ENCODE peak calls at places on chromosomes 7 and 10, in seven cellular contexts. K is iPS DF 6.9, V is K562, L is vagina, U is tibial nerve, A is aorta, T is astrocyte. B is an unnamed sample. For H3K4me1, the result is how much of the 10 kb centered on the place peaks cover.

GRCh38 chr10:24718031-24718855 is 5.4 kb downstream of the ARHGAP21 start:
- DNase-seq in T (peak), U (no peak), K (no peak), V (no peak), A (no peak), L (no peak), B (no peak)

GRCh38 chr7:144908324-144908723 is 72.5 kb upstream of the TPK1 start:
- DNase-seq in V (no peak), U (no peak), A (no peak), K (no peak), T (no peak), L (no peak), B (no peak)

GRCh38 chr7:35418716-35419425 is 165.0 kb upstream of the TBX20 start:
- DNase-seq in U (no peak), V (no peak), A (no peak), T (no peak), L (no peak), K (no peak), B (no peak)

GRCh38 chr10:44261296-44261695 is 123.6 kb downstream of the CXCL12 start:
- DNase-seq in U (no peak), A (no peak), L (peak), T (no peak), K (no peak), V (no peak), B (no peak)

GRCh38 chr7:80883188-80884025 is 35.4 kb downstream of the SEMA3C start:
- DNase-seq in K (no peak), L (no peak), T (peak), U (no peak), V (no peak), A (no peak), B (no peak)

GRCh38 chr7:157691521-157692155 is 354.8 kb downstream of the DNAJB6 start:
- DNase-seq in T (no peak), L (no peak), A (no peak), K (no peak), V (no peak), U (peak), B (no peak)

GRCh38 chr7:130292682-130293257 is at the start of gene CPA4:
- DNase-seq in K (no peak), A (peak), L (no peak), V (no peak), U (no peak), T (peak), B (no peak)

GRCh38 chr10:25815236-25815635 is 118.8 kb upstream of the MYO3A start:
- DNase-seq in K (no peak), V (no peak), L (no peak), U (no peak), A (no peak), T (peak), B (no peak)

GRCh38 chr10:11886851-11887250 is 63.7 kb downstream of the PROSER2 start:
- DNase-seq in T (no peak), V (no peak), L (no peak), U (no peak), K (no peak), A (peak), B (no peak)

GRCh38 chr10:1115262-1115955 is 59.2 kb downstream of the WDR37 start:
- DNase-seq in K (no peak), L (no peak), V (no peak), A (no peak), U (no peak), T (no peak), B (no peak)

GRCh38 chr10:118594392-118595063 is 920 bp downstream of the PRLHR start:
- DNase-seq in A (peak), U (no peak), K (peak), T (peak), V (peak), L (no peak), B (no peak)

GRCh38 chr7:1725199-1725701 is 55.2 kb downstream of the ELFN1 start:
- DNase-seq in T (peak), A (no peak), K (no peak), L (no peak), U (no peak), V (no peak), B (no peak)

GRCh38 chr10:23314835-23315239 is 29.8 kb downstream of the C10orf67 start:
- DNase-seq in U (peak), K (peak), T (peak), L (no peak), V (peak), A (no peak), B (peak)

GRCh38 chr7:92833024-92833765 is 3.2 kb downstream of the CDK6 start:
- DNase-seq in A (peak), U (peak), L (no peak), T (peak), V (peak), K (peak), B (peak)

GRCh38 chr7:45662540-45663166 is 88.5 kb downstream of the ADCY1 start:
- DNase-seq in T (no peak), A (no peak), K (no peak), L (peak), U (no peak), V (no peak), B (no peak)

DNA sequence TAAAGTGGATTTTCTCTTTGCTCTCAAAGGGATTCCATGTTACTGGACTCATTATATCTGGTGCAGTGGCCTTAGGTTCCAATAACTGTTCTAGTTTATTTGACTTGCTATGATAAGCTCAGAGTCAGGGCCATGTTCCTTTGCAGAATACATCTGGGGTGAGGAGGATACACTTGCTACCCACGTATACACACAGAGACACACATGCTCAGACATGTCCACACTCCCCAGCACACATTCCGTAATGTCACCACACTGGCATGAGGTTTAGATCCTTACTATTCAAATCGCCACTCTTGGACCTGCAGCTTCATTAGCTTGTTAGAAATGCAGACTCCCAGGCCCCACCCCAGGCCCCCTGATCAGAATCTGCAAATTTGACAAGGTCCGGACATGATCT is 195.3 kb downstream of the BMPER start:
- DNase-seq in V (no peak), L (no peak), A (no peak), U (no peak), T (no peak), K (no peak), B (no peak)
- H3K4me1 ChIP-seq in V (under half), L (under half), A (under half), U (under half), T (under half), K (under half), B (under half)

DNA sequence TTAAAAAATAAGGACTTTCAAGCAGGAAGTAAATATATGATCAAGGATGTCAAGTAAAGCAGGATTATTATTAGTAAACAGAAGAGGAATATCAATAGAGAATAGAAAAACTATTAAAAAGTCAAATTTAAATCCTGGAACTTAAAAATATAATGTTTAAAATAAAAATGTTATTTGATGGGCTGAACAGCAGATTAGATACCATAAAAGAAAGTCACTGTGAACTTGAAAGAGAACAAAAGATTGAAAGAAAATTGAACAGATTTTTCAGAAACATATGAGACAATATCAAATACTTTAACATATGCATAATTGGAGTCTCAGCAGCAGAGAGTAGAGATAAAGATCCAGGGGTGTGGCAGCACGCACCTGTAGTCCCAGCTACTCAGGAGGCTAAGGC is 1213.7 kb upstream of the AUTS2 start:
- DNase-seq in T (no peak), K (no peak), V (no peak), U (no peak), L (no peak), A (no peak), B (no peak)
- H3K4me1 ChIP-seq in T (under half), K (under half), V (under half), U (under half), L (under half), A (under half), B (under half)

GRCh38 chr7:151923097-151923876 is 33.0 kb upstream of the GALNTL5 start:
- DNase-seq in L (no peak), K (no peak), U (no peak), A (peak), T (no peak), V (no peak), B (no peak)
- H3K4me1 ChIP-seq in L (under half), K (under half), U (under half), A (under half), T (under half), V (under half), B (under half)

GRCh38 chr10:62048473-62048872 is 147.0 kb downstream of the ARID5B start:
- DNase-seq in A (no peak), L (no peak), K (no peak), U (no peak), T (no peak), V (no peak), B (no peak)

GRCh38 chr10:62049815-62050626 is 148.5 kb downstream of the ARID5B start:
- DNase-seq in K (no peak), U (no peak), T (no peak), L (no peak), V (no peak), A (no peak), B (no peak)

GRCh38 chr10:62050627-62050924 is 149.1 kb downstream of the ARID5B start:
- DNase-seq in V (no peak), L (no peak), T (no peak), K (no peak), A (no peak), U (no peak), B (no peak)

GRCh38 chr10:62047960-62048383 is 146.5 kb downstream of the ARID5B start:
- DNase-seq in T (no peak), V (no peak), L (no peak), K (no peak), A (no peak), U (no peak), B (no peak)

GRCh38 chr10:62048919-62049636 is 147.6 kb downstream of the ARID5B start:
- DNase-seq in L (peak), V (peak), K (peak), U (peak), A (peak), T (peak), B (no peak)
- H3K4me1 ChIP-seq in L (half or more), V (under half), K (under half), U (half or more), A (under half), T (half or more), B (half or more)

B was measured in Karpas-422.